ENCODE peak calls at places on chromosomes 13 and 19, in ten cellular contexts. I, C, W, B, H, O, X, D, M and Y are unnamed samples.

GRCh38 chr19:40254714-40255418 is 28.4 kb upstream of the CCNP start:
- DNase-seq in H (no peak), M (no peak), B (no peak), C (no peak), O (no peak), I (no peak), D (no peak), W (no peak), X (no peak), Y (no peak)

GRCh38 chr13:50417597-50417996 is 402.4 kb downstream of the KCNRG start:
- DNase-seq in X (no peak), B (peak), D (no peak), H (no peak), O (peak), W (no peak), C (peak), M (no peak), I (no peak), Y (no peak)

GRCh38 chr13:85816413-85816812 is 17.2 kb upstream of the SLITRK6 start:
- DNase-seq in B (peak), I (no peak), M (no peak), X (no peak), W (no peak), D (no peak), C (no peak), H (no peak), O (peak), Y (no peak)

GRCh38 chr13:24184265-24184841 is 23.8 kb downstream of the SPATA13 start:
- DNase-seq in B (no peak), M (no peak), H (no peak), D (no peak), C (no peak), W (peak), I (no peak), O (no peak), X (no peak), Y (no peak)

GRCh38 chr19:45492627-45493470 is 4.0 kb downstream of the RTN2 start:
- DNase-seq in C (peak), M (no peak), D (peak), I (no peak), O (no peak), W (no peak), H (no peak), X (no peak), B (peak), Y (no peak)

GRCh38 chr19:55436847-55437246 is 6.3 kb downstream of the SHISA7 start:
- DNase-seq in X (no peak), O (no peak), I (no peak), D (no peak), B (no peak), C (no peak), M (no peak), W (no peak), H (no peak), Y (no peak)

GRCh38 chr13:22357132-22357531 is 686.3 kb downstream of the FGF9 start:
- DNase-seq in X (no peak), M (no peak), C (no peak), B (no peak), O (no peak), W (peak), I (no peak), D (peak), H (no peak), Y (no peak)

GRCh38 chr19:48111280-48111679 is 663 bp upstream of the PLA2G4C start:
- DNase-seq in B (no peak), W (no peak), H (no peak), X (no peak), O (no peak), I (no peak), D (no peak), C (no peak), M (no peak), Y (no peak)

GRCh38 chr13:113969973-113970611 is 3.8 kb downstream of the C13orf46 start:
- DNase-seq in D (no peak), H (no peak), X (no peak), I (no peak), M (no peak), O (no peak), B (peak), W (no peak), C (no peak), Y (peak)

GRCh38 chr13:100490692-100491091 is 97.9 kb downstream of the GGACT start:
- DNase-seq in B (no peak), I (no peak), D (no peak), X (peak), O (no peak), W (no peak), H (no peak), C (no peak), M (no peak), Y (no peak)

GRCh38 chr19:342801-343421 is 1.7 kb downstream of the MIER2 start:
- DNase-seq in B (peak), C (peak), I (no peak), M (peak), W (peak), D (peak), H (no peak), X (peak), O (peak), Y (no peak)

GRCh38 chr19:42455621-42456081 is 12.9 kb upstream of the CXCL17 start:
- DNase-seq in H (no peak), O (peak), C (peak), W (peak), B (peak), X (no peak), D (no peak), I (no peak), M (no peak), Y (no peak)

GRCh38 chr13:95269756-95270155 is 31.5 kb downstream of the ABCC4 start:
- DNase-seq in H (no peak), B (no peak), D (no peak), C (no peak), W (no peak), I (no peak), M (no peak), O (no peak), X (no peak), Y (no peak)

GRCh38 chr19:3358919-3359849 is 7.2 kb upstream of the NFIC start:
- DNase-seq in M (no peak), C (no peak), O (no peak), D (peak), X (no peak), B (peak), I (peak), W (no peak), H (peak), Y (no peak)

GRCh38 chr13:19791953-19792537 is 9.3 kb upstream of the PSPC1 start:
- DNase-seq in I (no peak), H (no peak), W (no peak), B (no peak), O (no peak), X (no peak), D (no peak), M (no peak), C (no peak), Y (no peak)

GRCh38 chr19:36009220-36009619 is 607 bp upstream of the SYNE4 start:
- DNase-seq in B (peak), M (no peak), O (peak), I (peak), C (peak), X (no peak), D (peak), H (peak), W (no peak), Y (no peak)

GRCh38 chr19:47109541-47110375 is 3.8 kb downstream of the ZC3H4 start:
- DNase-seq in M (no peak), C (peak), W (no peak), O (no peak), B (peak), D (no peak), X (no peak), I (peak), H (no peak), Y (no peak)

GRCh38 chr19:13835791-13836723 is 40.8 kb downstream of the ZSWIM4 start:
- DNase-seq in X (no peak), M (no peak), I (no peak), W (no peak), D (no peak), O (no peak), H (no peak), C (peak), B (peak), Y (no peak)
- TF ChIP-seq CTCF in X (no peak), M (no peak), I (no peak), W (no peak), D (no peak), O (no peak), H (no peak), C (no peak), B (no peak), Y (no peak)

DNA sequence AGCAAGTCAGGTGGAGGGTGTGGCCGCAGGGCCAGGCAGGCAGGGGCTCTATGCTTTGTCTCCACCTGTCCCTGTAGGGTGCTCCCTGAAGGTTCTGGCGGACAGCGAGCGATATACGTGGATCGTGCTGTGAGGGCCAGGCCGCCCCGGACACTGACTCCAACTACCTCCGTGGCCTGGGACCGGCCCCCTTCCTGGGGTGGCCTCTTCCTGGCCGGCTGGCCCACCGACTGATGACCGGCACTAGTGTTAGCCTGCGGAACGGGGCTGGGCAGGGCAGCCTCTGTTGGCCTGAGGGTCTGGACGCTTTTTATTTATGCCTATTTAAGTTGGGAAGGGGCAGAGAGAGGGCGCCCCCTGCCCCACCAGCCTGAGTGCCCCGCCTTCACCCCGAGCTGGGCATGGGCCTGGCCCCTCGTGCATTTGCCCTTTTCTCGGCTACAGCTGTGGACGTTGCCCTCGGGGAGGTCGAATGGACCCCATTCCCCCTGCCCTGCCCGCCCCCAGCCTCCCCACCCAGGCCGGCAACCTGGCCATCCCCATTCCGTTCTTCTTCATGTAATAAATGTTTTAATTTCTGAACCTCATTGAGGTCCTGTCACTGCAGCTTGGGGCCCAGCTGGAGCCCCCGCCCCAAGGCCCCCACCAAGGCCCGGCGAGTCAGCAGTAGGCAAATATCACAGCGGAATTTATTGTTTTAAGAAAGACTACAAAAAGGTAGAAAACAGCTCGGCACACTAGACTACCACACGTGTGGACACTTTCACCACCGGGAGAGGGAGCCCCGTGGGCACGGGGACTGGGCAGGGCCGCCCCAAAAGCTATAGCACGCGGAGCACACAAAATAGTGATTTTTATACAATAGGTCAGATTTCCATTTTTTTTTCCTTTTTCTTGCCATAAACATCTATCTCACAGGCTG is 8.8 kb downstream of the DCAF15 start:
- DNase-seq in I (no peak), C (no peak), B (no peak), D (no peak), H (no peak), X (no peak), W (no peak), O (no peak), M (no peak), Y (no peak)
- TF ChIP-seq CTCF in I (no peak), C (no peak), B (no peak), D (no peak), H (no peak), X (peak), W (peak), O (no peak), M (no peak), Y (no peak)

DNA sequence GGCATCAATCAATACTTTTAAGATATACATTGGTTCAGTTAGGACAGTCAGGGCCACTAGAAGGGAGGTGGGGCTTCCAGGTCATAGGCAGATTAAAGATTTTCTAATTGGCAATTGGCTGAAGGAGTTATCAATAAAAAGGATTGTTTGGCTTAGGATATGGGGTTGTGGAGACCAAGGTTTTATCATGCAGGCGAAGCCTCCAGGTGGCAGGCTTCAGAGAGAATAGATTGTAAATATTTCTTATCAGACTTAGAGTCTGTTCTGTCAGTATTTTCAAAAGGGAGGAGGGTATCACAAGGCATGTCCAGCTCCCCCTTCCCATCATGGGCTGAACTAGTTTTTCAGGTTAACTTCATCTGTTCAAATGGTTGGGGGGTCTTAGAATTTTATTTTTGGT is 77.4 kb upstream of the FARP1 start:
- DNase-seq in M (no peak), B (no peak), H (no peak), W (no peak), I (no peak), C (no peak), D (no peak), O (no peak), X (no peak), Y (no peak)
- TF ChIP-seq CTCF in M (no peak), B (no peak), H (no peak), W (no peak), I (no peak), C (no peak), D (no peak), O (no peak), X (no peak), Y (no peak)

DNA sequence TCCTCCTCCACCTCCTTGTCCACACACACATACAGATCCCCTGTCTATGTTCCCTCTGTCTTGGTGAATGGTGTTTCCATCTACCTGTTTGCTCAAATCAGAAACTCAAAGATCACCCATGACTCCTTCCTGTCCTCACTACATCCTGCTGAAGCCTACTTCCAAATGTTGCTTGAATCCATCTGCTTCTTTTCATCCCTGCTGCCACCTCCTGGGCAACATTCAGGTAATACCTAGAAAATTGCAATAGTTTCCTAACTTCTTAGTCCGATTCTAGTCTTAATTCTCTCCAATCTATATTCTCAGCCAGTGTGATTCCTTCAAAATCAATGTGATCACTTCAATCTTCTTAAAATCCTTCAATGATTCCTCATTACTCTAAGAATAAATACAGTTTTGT is 155.5 kb upstream of the STARD13 start:
- DNase-seq in C (peak), D (no peak), O (peak), I (no peak), B (peak), H (no peak), X (peak), M (no peak), W (no peak), Y (no peak)
- TF ChIP-seq CTCF in C (peak), D (no peak), O (no peak), I (no peak), B (peak), H (no peak), X (peak), M (no peak), W (peak), Y (no peak)

DNA sequence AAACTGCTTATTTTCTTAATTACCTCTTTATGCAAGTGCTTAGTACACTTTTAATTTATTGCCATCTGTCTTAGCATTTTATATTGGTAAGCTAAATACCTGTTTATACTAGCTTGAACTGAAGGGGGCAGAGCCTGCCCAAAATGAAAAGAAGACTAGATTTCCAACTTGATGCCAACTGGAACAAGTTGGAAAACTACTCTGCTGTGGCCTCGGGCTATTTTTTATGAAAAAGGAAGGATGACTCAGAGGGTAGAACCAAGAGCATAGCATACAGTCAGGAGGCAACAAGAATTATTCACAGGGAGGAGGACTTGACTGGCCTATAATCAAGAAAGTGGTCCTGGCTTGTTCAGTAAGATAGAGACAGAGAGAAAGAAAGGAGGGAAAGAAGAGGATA is 150.3 kb downstream of the NDFIP2 start:
- DNase-seq in M (peak), O (peak), D (peak), B (peak), W (peak), H (no peak), X (peak), I (no peak), C (peak), Y (no peak)
- TF ChIP-seq CTCF in M (no peak), O (peak), D (peak), B (peak), W (no peak), H (no peak), X (peak), I (no peak), C (peak), Y (no peak)

DNA sequence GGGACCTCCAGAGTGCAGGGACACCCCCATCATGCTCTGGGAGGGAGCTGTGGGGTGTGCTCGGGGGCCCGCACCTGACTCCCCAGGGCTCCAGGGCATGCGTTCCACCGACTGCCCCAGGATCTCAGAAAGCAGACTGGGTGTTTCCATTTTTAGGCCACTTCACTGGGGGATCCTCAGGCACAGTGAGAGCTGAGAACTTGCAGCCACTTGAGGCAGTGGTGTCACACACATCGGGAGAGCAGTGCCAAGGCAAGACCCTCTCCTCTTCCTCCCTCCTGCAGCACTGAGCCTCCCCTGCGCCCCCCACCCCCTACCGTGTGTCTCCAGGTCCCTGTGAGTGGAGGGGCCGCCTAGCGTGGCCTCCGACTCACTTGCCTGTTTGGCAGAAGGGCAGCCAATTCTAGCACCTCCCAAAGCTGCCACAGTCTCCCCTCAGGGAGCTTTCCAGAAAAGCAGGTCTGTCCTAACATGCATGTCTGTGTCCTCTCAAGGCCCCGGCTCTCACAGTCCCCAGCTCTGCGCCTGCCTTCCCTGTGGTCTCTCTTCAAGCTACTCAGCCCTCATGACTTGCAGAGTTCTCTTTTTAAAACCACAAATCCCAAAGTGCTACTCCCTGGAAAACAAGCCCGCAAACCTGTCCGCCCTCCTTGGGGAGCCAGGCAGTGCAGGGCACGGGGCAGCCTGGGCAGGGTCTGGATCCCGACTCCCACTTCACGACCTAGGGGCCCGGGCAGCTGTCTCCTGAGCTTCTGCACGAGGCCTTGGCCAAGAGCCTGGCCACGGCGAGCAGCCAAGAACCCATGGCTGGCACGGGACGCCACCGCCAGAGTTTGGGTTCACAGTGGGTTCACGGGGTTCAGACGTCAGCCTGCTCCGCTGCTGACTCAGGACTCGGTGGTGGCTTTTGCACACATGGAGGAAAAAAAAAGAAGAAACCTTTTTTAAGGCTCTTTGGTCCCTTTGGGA is 94.1 kb downstream of the STK24 start:
- DNase-seq in W (no peak), B (peak), C (peak), X (peak), I (no peak), M (peak), O (peak), D (peak), H (no peak), Y (no peak)
- TF ChIP-seq CTCF in W (peak), B (no peak), C (no peak), X (peak), I (no peak), M (no peak), O (no peak), D (peak), H (no peak), Y (no peak)

GRCh38 chr19:21482863-21483276 is 22.5 kb upstream of the ZNF429 start:
- DNase-seq in B (peak), O (no peak), H (peak), W (no peak), C (peak), X (no peak), D (peak), M (no peak), I (peak), Y (no peak)
- TF ChIP-seq CTCF in B (peak), O (peak), H (peak), W (peak), C (peak), X (no peak), D (peak), M (peak), I (peak), Y (peak)

GRCh38 chr13:51423766-51424165 is 29.1 kb downstream of the INTS6 start:
- DNase-seq in C (no peak), O (no peak), I (no peak), B (no peak), X (no peak), W (no peak), M (no peak), D (no peak), H (no peak), Y (no peak)
- TF ChIP-seq CTCF in C (no peak), O (no peak), I (no peak), B (no peak), X (no peak), W (no peak), M (no peak), D (no peak), H (no peak), Y (no peak)